ENCODE peak calls at places on chromosomes 11 and 22, in five cellular contexts. R is choroid plexus epithelial cell; T is heart right ventricle; I is ELR; D is activated CD4-positive, alpha-beta T cell treated with anti-CD3 and anti-CD28 coated beads for 36 hours. J is an unnamed sample.

GRCh38 chr11:134151083-134151747 is 72.6 kb downstream of the NCAPD3 start:
- DNase-seq in R (no peak), T (no peak), I (no peak), D (no peak), J (no peak)

GRCh38 chr22:44046485-44047141 is 22.5 kb downstream of the PARVB start:
- DNase-seq in R (no peak), T (peak), I (no peak), D (no peak), J (no peak)

GRCh38 chr11:90556612-90557011 is 333.8 kb upstream of the CHORDC1 start:
- DNase-seq in R (no peak), T (no peak), I (no peak), D (no peak), J (no peak)

GRCh38 chr11:8692417-8692816 is 9.8 kb downstream of the RPL27A start:
- DNase-seq in R (no peak), T (no peak), I (no peak), D (no peak), J (no peak)

GRCh38 chr11:2447253-2447950 is 2.6 kb downstream of the KCNQ1 start:
- DNase-seq in R (no peak), T (no peak), I (no peak), D (peak), J (no peak)

GRCh38 chr11:76408171-76408965 is 27.2 kb downstream of the GVQW3 start:
- DNase-seq in R (no peak), T (no peak), I (peak), D (no peak), J (no peak)

GRCh38 chr11:33158596-33158995 is 2.7 kb downstream of the CSTF3 start:
- DNase-seq in R (no peak), T (no peak), I (no peak), D (no peak), J (no peak)

GRCh38 chr11:74138572-74138971 is 32.2 kb downstream of the C2CD3 start:
- DNase-seq in R (peak), T (no peak), I (peak), D (no peak), J (peak)

GRCh38 chr22:17717708-17718107 is 56.6 kb downstream of the BID start:
- DNase-seq in R (peak), T (no peak), I (no peak), D (no peak), J (peak)

GRCh38 chr11:98455500-98456186 is 565.1 kb upstream of the CNTN5 start:
- DNase-seq in R (peak), T (no peak), I (peak), D (no peak), J (no peak)

GRCh38 chr11:21476588-21476987 is 716.3 kb upstream of the ANO5 start:
- DNase-seq in R (no peak), T (no peak), I (no peak), D (no peak), J (no peak)